ENCODE peak calls at places on chromosomes 16 and 17, in six cellular contexts. O is neuronal stem cell, I is IMR-90, P is mesendoderm, A is H1, T is trophoblast cell. C is an unnamed sample.

GRCh38 chr17:14304876-14305636 is 4.2 kb downstream of the HS3ST3B1 start:
- DNase-seq in O (no peak), I (no peak), P (peak; percentile 72), A (peak; percentile 49), T (no peak), C (peak; percentile 55)

GRCh38 chr17:27153005-27153404 is 140.9 kb upstream of the WSB1 start:
- DNase-seq in O (no peak), I (peak; percentile 11), P (no peak), A (no peak), T (no peak), C (no peak)

GRCh38 chr16:8587065-8587464 is 3.2 kb downstream of the TMEM114 start:
- DNase-seq in O (no peak), I (no peak), P (no peak), A (no peak), T (no peak), C (no peak)

GRCh38 chr16:59021751-59022150 is 287.6 kb upstream of the GOT2 start:
- DNase-seq in O (no peak), I (peak; percentile 32), P (no peak), A (no peak), T (no peak), C (peak; percentile 7)

GRCh38 chr17:74454197-74455024 is 12.0 kb upstream of the CD300A start:
- DNase-seq in O (peak; percentile 88), I (peak; percentile 29), P (peak; percentile 91), A (peak; percentile 64), T (peak; percentile 60), C (peak; percentile 75)

GRCh38 chr16:69481901-69482341 is 57.5 kb downstream of the CYB5B start:
- DNase-seq in O (no peak), I (peak; percentile 48), P (peak; percentile 46), A (no peak), T (no peak), C (no peak)

GRCh38 chr17:20991276-20992037 is 51.4 kb downstream of the USP22 start:
- DNase-seq in O (no peak), I (no peak), P (no peak), A (no peak), T (no peak), C (no peak)

GRCh38 chr16:54936086-54936978 is 5.7 kb downstream of the IRX5 start:
- DNase-seq in O (peak; percentile 63), I (no peak), P (peak; percentile 71), A (peak; percentile 73), T (peak; percentile 48), C (peak; percentile 64)

GRCh38 chr17:73013299-73013698 is 79.2 kb downstream of the SLC39A11 start:
- DNase-seq in O (no peak), I (no peak), P (no peak), A (no peak), T (no peak), C (no peak)

GRCh38 chr17:65079489-65079900 is 23.0 kb upstream of the GNA13 start:
- DNase-seq in O (no peak), I (no peak), P (peak; percentile 59), A (no peak), T (no peak), C (no peak)

GRCh38 chr17:11535231-11535630 is 63.0 kb upstream of the DNAH9 start:
- DNase-seq in O (no peak), I (no peak), P (peak; percentile 70), A (no peak), T (no peak), C (no peak)

GRCh38 chr16:20175358-20175757 is 101.7 kb upstream of the GPR139 start:
- DNase-seq in O (no peak), I (no peak), P (peak; percentile 36), A (no peak), T (no peak), C (no peak)

GRCh38 chr17:79183221-79184158 is 108.9 kb downstream of the ENGASE start:
- DNase-seq in O (peak; percentile 73), I (no peak), P (peak; percentile 89), A (peak; percentile 82), T (no peak), C (peak; percentile 4)

GRCh38 chr16:50509521-50510341 is 38.5 kb upstream of the NKD1 start:
- DNase-seq in O (peak; percentile 23), I (peak; percentile 6), P (peak; percentile 70), A (peak; percentile 95), T (no peak), C (peak; percentile 6)

GRCh38 chr17:1328437-1328836 is 49.0 kb downstream of the TRARG1 start:
- DNase-seq in O (no peak), I (no peak), P (no peak), A (no peak), T (no peak), C (no peak)

GRCh38 chr17:17042851-17043667 is 802 bp downstream of the MPRIP start:
- DNase-seq in O (peak; percentile 20), I (peak; percentile 66), P (peak; percentile 39), A (no peak), T (no peak), C (peak; percentile 67)

GRCh38 chr17:43337684-43338428 is 60.9 kb upstream of the ARL4D start:
- DNase-seq in O (no peak), I (no peak), P (no peak), A (no peak), T (no peak), C (no peak)

GRCh38 chr16:28935924-28936783 is 4.4 kb downstream of the CD19 start:
- DNase-seq in O (no peak), I (peak; percentile 42), P (peak; percentile 83), A (peak; percentile 94), T (peak; percentile 85), C (peak; percentile 35)

GRCh38 chr17:28726912-28727726 is 1.1 kb upstream of the TLCD1 start:
- DNase-seq in O (peak; percentile 98), I (peak; percentile 90), P (peak; percentile 99), A (peak; percentile 98), T (peak; percentile 92), C (peak; percentile 95)

GRCh38 chr16:4373356-4373908 is 1.8 kb downstream of the VASN start:
- DNase-seq in O (no peak), I (no peak), P (no peak), A (no peak), T (no peak), C (no peak)

GRCh38 chr16:4375717-4376116 is 4.1 kb downstream of the VASN start:
- DNase-seq in O (no peak), I (no peak), P (no peak), A (no peak), T (peak; percentile 74), C (no peak)

GRCh38 chr16:4372315-4372577 is 598 bp downstream of the VASN start:
- DNase-seq in O (no peak), I (no peak), P (no peak), A (no peak), T (no peak), C (no peak)

GRCh38 chr16:4372578-4373355 is 1.1 kb downstream of the VASN start:
- DNase-seq in O (no peak), I (peak; percentile 79), P (peak; percentile 52), A (no peak), T (no peak), C (peak; percentile 87)

GRCh38 chr16:4373909-4374742 is 2.5 kb downstream of the VASN start:
- DNase-seq in O (no peak), I (peak; percentile 98), P (peak; percentile 83), A (no peak), T (no peak), C (peak; percentile 94)
- H3K18ac ChIP-seq in O (peak overlapping the region; percentile 94), I (peak overlapping the region; percentile 91), P (peak overlapping the region; percentile 20), A (peak overlapping the region; percentile 98), T (peak overlapping the region; percentile 78), C (peak overlapping the region; percentile 74)

DNA sequence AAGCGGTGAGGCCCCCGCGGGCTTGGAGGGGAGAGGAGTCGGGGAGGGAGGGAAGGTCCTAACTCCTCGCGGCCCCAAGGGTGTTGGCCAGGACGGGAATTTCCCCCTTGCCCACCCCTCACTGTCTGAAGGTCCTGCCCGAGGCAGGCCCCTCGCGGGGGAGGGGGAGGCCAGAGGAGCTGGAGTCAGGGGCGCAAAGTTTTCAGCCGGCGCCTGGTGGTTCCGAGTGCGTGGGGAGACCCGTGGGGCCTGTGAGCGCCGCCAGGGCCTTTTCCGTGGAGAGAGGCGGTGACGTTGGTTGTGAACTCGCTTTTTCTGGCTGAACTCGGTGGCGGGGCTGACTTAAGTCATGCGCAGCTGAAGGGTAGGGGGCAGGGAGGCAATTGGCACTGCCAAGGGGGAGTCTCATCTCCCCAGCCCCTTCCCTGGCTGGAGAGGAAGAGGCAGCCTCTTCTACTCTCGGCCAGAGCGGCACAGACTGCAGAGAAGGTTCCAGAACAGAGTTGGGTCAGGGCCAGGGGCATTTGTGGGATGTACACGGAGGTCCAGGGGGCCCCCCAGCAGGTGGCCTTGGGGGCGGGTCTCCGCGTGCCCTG is 1.5 kb downstream of the CACNA1H start:
- DNase-seq in O (no peak), I (no peak), P (no peak), A (no peak), T (no peak), C (no peak)
- H3K4me3 ChIP-seq in O (peak overlapping the region; percentile 73), I (no peak overlapping the region), P (no peak overlapping the region), A (peak overlapping the region; percentile 21), T (no peak overlapping the region), C (no peak overlapping the region)

DNA sequence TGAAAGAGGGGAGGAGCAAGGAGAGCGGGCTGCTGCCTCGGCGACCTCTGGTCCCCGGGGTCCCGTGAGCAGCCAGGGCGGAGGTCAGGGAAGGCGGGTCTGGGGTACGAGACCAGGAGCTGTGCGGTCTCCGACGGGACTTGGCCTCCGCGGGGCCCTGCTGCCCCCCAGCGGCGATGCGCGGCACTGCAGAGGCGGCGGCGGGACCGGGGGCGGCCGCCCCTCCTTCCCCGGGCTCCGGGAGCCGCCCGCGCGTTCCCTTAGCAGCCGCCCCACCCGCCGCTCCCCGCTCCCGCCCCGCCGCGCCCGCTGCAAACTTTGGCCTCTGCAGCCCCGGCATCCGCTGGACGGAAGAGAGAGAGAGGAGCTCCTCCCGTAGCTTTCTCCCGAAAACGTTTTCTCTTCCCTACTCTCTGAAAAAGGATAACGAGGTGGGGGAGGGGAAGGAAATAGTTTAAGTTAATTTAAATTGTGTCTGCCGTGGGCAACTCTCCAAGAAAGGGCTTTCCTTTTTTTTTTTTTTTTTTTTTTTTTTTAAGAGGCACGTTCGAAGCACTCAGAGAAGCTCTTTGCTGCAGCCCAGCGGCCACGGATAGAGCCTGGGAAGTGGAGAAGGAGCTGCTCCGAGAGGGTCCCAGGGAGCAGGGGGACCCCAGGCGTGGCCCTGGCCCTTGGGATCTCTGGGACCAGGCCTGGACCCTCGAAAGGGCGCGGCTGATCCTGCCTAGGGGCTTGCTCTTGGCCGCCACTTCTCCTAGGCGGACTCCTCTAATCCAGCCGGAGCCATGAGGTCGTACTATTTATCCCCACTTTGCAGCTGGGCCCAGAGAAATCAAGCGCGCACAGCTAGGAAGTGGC is 43.2 kb downstream of the C16orf82 start:
- DNase-seq in O (peak; percentile 88), I (peak; percentile 47), P (peak; percentile 83), A (peak; percentile 99), T (peak; percentile 24), C (peak; percentile 80)
- H3K18ac ChIP-seq in O (peak overlapping the region; percentile 2), I (no peak overlapping the region), P (no peak overlapping the region), A (peak overlapping the region; percentile 83), T (no peak overlapping the region), C (peak overlapping the region; percentile 77)

DNA sequence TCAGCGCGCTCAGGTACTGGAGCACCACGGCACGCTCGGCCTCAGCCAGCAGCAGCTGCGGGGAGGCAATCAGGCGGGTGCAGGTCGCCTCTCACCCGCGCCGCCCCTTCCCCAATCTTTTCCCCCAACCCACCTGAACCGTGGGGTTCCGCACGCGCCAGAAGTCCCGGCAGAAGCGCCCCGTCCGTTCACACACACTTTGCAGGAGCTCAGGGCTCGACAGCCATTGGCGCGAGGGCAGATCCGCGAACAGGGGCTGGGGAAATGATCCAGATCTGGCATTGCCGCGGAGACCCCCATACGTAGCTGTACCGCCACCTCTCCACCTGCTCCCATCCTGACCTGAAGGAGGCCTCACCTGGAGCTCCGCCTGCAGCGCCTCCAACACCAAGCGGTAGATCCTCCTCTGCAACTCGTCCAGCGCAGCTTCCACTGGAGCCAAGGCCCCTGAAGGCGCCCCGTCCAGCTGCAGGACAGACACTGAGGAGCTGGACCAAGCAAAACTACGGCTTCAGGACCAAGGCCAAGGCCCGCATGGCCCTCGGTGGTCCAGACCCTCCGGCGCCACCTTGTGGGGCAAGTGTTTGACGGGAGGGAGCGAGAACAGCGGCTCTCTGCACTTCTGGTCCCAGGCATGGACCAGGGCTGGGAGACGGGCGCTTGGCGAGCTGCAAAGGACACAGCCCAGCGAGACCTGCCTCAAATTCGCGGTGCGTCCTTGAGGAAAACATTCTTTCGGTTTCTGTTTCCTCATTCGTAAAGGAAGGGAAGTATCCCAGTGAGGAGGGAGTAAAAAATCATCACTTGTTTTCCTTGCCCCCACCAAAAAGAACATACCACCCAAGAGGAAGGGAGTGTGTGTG is 1.5 kb upstream of the MATCAP1 start:
- DNase-seq in O (peak; percentile 81), I (peak; percentile 91), P (peak; percentile 94), A (peak; percentile 97), T (peak; percentile 95), C (peak; percentile 93)
- H3K4me3 ChIP-seq in O (no peak overlapping the region), I (no peak overlapping the region), P (no peak overlapping the region), A (peak overlapping the region; percentile 86), T (no peak overlapping the region), C (peak overlapping the region; percentile 65)

C was measured in mesenchymal stem cell.